ENCODE peak calls at places on chromosomes 13 and 19, in six cellular contexts. S, V, G, T, J and C are unnamed samples.
A peak's percentile ranks its signal among the peaks of the same experiment; 100 is the strongest.

GRCh38 chr19:3481241-3482090 is 1.1 kb upstream of the SMIM24 start:
- DNase-seq in T (no peak), S (no peak), V (no peak), G (peak; percentile 60), J (no peak), C (no peak)

GRCh38 chr13:48278806-48279205 is 24.7 kb upstream of the RB1 start:
- DNase-seq in J (no peak), V (no peak), S (no peak), T (no peak), G (no peak), C (no peak)

GRCh38 chr19:50300051-50300450 is 29.1 kb downstream of the KCNC3 start:
- DNase-seq in J (no peak), S (no peak), G (no peak), V (no peak), T (no peak), C (no peak)

GRCh38 chr19:22422220-22422619 is at the start of gene ZNF98:
- DNase-seq in J (no peak), V (no peak), S (no peak), G (no peak), T (no peak), C (peak; percentile 7)

GRCh38 chr13:70178346-70178745 is 70.1 kb upstream of the KLHL1 start:
- DNase-seq in S (no peak), T (no peak), V (no peak), G (no peak), J (no peak), C (no peak)

GRCh38 chr19:51807111-51807701 is 12.2 kb downstream of the FPR3 start:
- DNase-seq in G (no peak), V (peak; percentile 48), J (no peak), S (no peak), T (no peak), C (peak; percentile 29)

GRCh38 chr13:88031980-88032562 is 360.9 kb downstream of the SLITRK5 start:
- DNase-seq in J (no peak), T (no peak), G (no peak), S (no peak), V (no peak), C (no peak)

GRCh38 chr19:54541712-54542111 is 31.9 kb upstream of the LILRA2 start:
- DNase-seq in G (no peak), T (no peak), V (no peak), J (no peak), S (no peak), C (no peak)

GRCh38 chr13:107375701-107376350 is 807.9 kb upstream of the ARGLU1 start:
- DNase-seq in J (no peak), S (no peak), G (no peak), V (no peak), T (no peak), C (no peak)

GRCh38 chr13:79749985-79750551 is 269.1 kb downstream of the NDFIP2 start:
- DNase-seq in V (peak; percentile 66), T (peak; percentile 49), J (peak; percentile 36), S (no peak), G (no peak), C (peak; percentile 34)

GRCh38 chr13:43990021-43990420 is 110.3 kb downstream of the LACC1 start:
- DNase-seq in S (no peak), V (no peak), T (no peak), G (no peak), J (no peak), C (no peak)

GRCh38 chr13:21218351-21219043 is 42.0 kb downstream of the MRPL57 start:
- DNase-seq in T (no peak), G (no peak), S (no peak), J (no peak), V (no peak), C (no peak)

GRCh38 chr13:95926231-95926630 is 127.0 kb downstream of the UGGT2 start:
- DNase-seq in T (no peak), J (no peak), V (no peak), S (peak; percentile 19), G (no peak), C (no peak)

GRCh38 chr19:32830231-32831014 is 39.1 kb downstream of the SLC7A9 start:
- DNase-seq in V (no peak), G (no peak), T (no peak), S (no peak), J (no peak), C (no peak)

GRCh38 chr13:21478881-21479808 is 20.0 kb upstream of the ZDHHC20 start:
- DNase-seq in J (peak; percentile 71), V (no peak), G (no peak), S (peak; percentile 47), T (no peak), C (peak; percentile 30)

GRCh38 chr19:18292460-18292809 is 11.0 kb upstream of the JUND start:
- DNase-seq in V (peak; percentile 39), S (no peak), J (no peak), T (no peak), G (no peak), C (no peak)

GRCh38 chr19:18294467-18294864 is 13.0 kb upstream of the JUND start:
- DNase-seq in S (peak; percentile 83), T (peak; percentile 59), J (no peak), V (peak; percentile 73), G (peak; percentile 66), C (peak; percentile 69)

GRCh38 chr19:18293642-18294466 is 12.4 kb upstream of the JUND start:
- DNase-seq in G (no peak), T (peak; percentile 45), V (no peak), S (no peak), J (no peak), C (no peak)

GRCh38 chr19:18291590-18292459 is 10.4 kb upstream of the JUND start:
- DNase-seq in T (peak; percentile 95), V (peak; percentile 94), J (peak; percentile 93), S (peak; percentile 89), G (peak; percentile 82), C (peak; percentile 90)

GRCh38 chr19:18292810-18293641 is 11.6 kb upstream of the JUND start:
- DNase-seq in V (peak; percentile 76), J (peak; percentile 92), G (peak; percentile 71), T (peak; percentile 93), S (peak; percentile 92), C (peak; percentile 79)
- TF ChIP-seq EP300 in V (no peak), J (peak; percentile 32), G (no peak), T (peak; percentile 6), S (peak; percentile 48), C (no peak)

GRCh38 chr19:52936151-52936957 is 13.1 kb upstream of the ZNF888 start:
- DNase-seq in V (no peak), S (no peak), G (peak; percentile 60), J (no peak), T (no peak), C (peak; percentile 63)

GRCh38 chr19:52942371-52943133 is 19.3 kb upstream of the ZNF888 start:
- DNase-seq in G (peak; percentile 97), J (no peak), T (peak; percentile 97), V (peak; percentile 95), S (peak; percentile 88), C (peak; percentile 98)

GRCh38 chr19:52935434-52935833 is 12.2 kb upstream of the ZNF888 start:
- DNase-seq in J (no peak), S (no peak), T (no peak), V (no peak), G (peak; percentile 53), C (peak; percentile 51)

GRCh38 chr19:52941941-52942370 is 18.7 kb upstream of the ZNF888 start:
- DNase-seq in J (no peak), T (peak; percentile 60), V (no peak), S (peak; percentile 25), G (peak; percentile 35), C (peak; percentile 36)

DNA sequence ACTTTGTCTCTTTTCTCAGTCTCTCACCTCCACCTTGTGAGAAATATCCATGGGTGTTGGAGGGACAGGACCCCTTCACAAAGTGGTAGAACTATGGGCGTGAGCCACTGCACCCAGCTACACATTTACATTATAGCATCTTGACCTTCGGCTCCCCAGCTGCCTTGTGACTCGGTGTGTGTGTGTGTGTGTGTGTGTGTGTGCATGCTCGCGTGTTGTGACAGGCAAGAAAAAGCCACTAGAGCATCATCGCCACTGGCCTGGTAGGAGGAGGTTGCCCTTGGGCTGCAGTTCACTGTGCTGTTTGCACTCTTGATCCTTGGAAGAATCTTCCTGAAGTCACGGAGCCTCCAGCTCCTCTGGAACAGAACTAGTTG is 13.7 kb upstream of the ZNF888 start:
- DNase-seq in T (no peak), V (no peak), G (no peak), S (no peak), J (no peak), C (no peak)
- H3K27ac ChIP-seq in T (no peak overlapping the region), V (peak overlapping the region; percentile 21), G (peak overlapping the region; percentile 90), S (no peak overlapping the region), J (no peak overlapping the region), C (peak overlapping the region; percentile 86)

GRCh38 chr13:99196466-99197256 is 4.0 kb upstream of the UBAC2 start:
- DNase-seq in G (no peak), V (no peak), J (no peak), T (no peak), S (no peak), C (no peak)

GRCh38 chr13:99199541-99200432 is 867 bp upstream of the UBAC2 start:
- DNase-seq in G (no peak), J (no peak), S (no peak), T (no peak), V (peak; percentile 28), C (no peak)

GRCh38 chr13:99200433-99201167 is at the start of gene UBAC2:
- DNase-seq in V (peak; percentile 95), T (peak; percentile 97), S (peak; percentile 99), G (peak; percentile 97), J (peak; percentile 92), C (peak; percentile 97)

GRCh38 chr13:99197257-99197651 is 3.4 kb upstream of the UBAC2 start:
- DNase-seq in V (no peak), T (no peak), J (no peak), S (no peak), G (no peak), C (peak; percentile 60)

DNA sequence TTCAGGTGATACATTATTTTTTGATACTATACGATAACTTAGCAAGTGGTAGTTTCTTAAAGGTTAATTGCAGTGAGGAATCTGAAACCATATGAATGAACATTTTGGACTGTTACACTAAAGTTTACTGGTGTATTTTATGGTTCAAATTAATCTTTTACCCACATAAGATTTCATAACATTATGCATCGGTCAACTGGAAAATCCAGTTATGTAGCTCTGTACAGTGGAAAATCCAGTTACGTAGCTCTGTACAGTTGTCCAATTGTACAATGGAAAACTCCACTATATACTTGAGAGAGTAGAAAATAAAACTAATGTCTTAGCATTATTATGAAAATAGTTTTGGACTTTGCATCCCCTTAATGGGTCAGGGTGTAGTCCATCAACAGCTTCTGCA is 2.0 kb upstream of the UBAC2 start:
- DNase-seq in G (no peak), T (no peak), V (no peak), J (no peak), S (no peak), C (no peak)
- TF ChIP-seq EP300 in G (no peak), T (no peak), V (no peak), J (no peak), S (no peak), C (peak; percentile 51)

GRCh38 chr13:98272549-98272948 is 95.5 kb upstream of the RNF113B start:
- DNase-seq in S (no peak), V (no peak), J (no peak), T (no peak), G (no peak), C (no peak)

GRCh38 chr13:98275711-98276171 is 98.7 kb upstream of the RNF113B start:
- DNase-seq in T (no peak), J (no peak), V (no peak), G (no peak), S (no peak), C (no peak)

GRCh38 chr13:98273067-98273823 is 96.2 kb upstream of the RNF113B start:
- DNase-seq in J (no peak), S (no peak), T (no peak), V (no peak), G (no peak), C (no peak)

GRCh38 chr13:98274921-98275487 is 97.9 kb upstream of the RNF113B start:
- DNase-seq in G (no peak), S (no peak), T (no peak), V (no peak), J (no peak), C (no peak)

GRCh38 chr13:98273824-98274786 is 97.0 kb upstream of the RNF113B start:
- DNase-seq in S (no peak), T (no peak), J (no peak), V (no peak), G (no peak), C (no peak)
- H3K27ac ChIP-seq in S (no peak overlapping the region), T (no peak overlapping the region), J (no peak overlapping the region), V (no peak overlapping the region), G (peak overlapping the region; percentile 37), C (no peak overlapping the region)